ENCODE peak calls at places on chromosomes 7 and 10, in seven cellular contexts. K is right lobe of liver; C is stimulated activated CD4-positive, alpha-beta T cell treated with anti-CD3 and anti-CD28 coated beads, Interleukin-1b, Interleukin-23, amount 100 ng/mL, for 1 hour; D is fibroblast of the aortic adventitia; E is activated CD8-positive, alpha-beta memory T cell treated with anti-CD3 and anti-CD28 coated beads for 48 hours; U is substantia nigra; I is GM23248. Q is an unnamed sample.

GRCh38 chr10:6498771-6499170 is 81.3 kb downstream of the PRKCQ start:
- DNase-seq in K (no peak), C (no peak), D (no peak), E (no peak), U (no peak), I (no peak), Q (no peak)

GRCh38 chr10:2968401-2968800 is 98.9 kb upstream of the PFKP start:
- DNase-seq in K (no peak), C (no peak), D (no peak), E (no peak), U (no peak), I (peak; percentile 84), Q (no peak)

GRCh38 chr10:4595920-4596319 is 230.1 kb upstream of the AKR1E2 start:
- DNase-seq in K (no peak), C (no peak), D (peak; percentile 70), E (no peak), U (no peak), I (peak; percentile 62), Q (no peak)

GRCh38 chr10:63576501-63576900 is 55.3 kb downstream of the REEP3 start:
- DNase-seq in K (no peak), C (no peak), D (no peak), E (no peak), U (no peak), I (no peak), Q (no peak)

GRCh38 chr10:75502389-75502788 is 71.0 kb downstream of the LRMDA start:
- DNase-seq in K (no peak), C (no peak), D (no peak), E (no peak), U (no peak), I (no peak), Q (no peak)

GRCh38 chr7:27712217-27712616 is 27.7 kb upstream of the TAX1BP1 start:
- DNase-seq in K (no peak), C (no peak), D (no peak), E (no peak), U (no peak), I (no peak), Q (no peak)

GRCh38 chr7:122552769-122553168 is 146.1 kb downstream of the RNF133 start:
- DNase-seq in K (no peak), C (no peak), D (no peak), E (no peak), U (no peak), I (no peak), Q (no peak)

GRCh38 chr7:55122263-55122662 is 103.4 kb downstream of the EGFR start:
- DNase-seq in K (no peak), C (no peak), D (no peak), E (no peak), U (no peak), I (no peak), Q (no peak)

GRCh38 chr7:29424984-29425309 is 138.7 kb upstream of the PRR15 start:
- DNase-seq in K (no peak), C (no peak), D (no peak), E (no peak), U (no peak), I (no peak), Q (no peak)

GRCh38 chr10:50653758-50654157 is 30.0 kb upstream of the SGMS1 start:
- DNase-seq in K (no peak), C (no peak), D (no peak), E (no peak), U (no peak), I (no peak), Q (no peak)

GRCh38 chr7:98137826-98138151 is 31.1 kb downstream of the LMTK2 start:
- DNase-seq in K (no peak), C (no peak), D (no peak), E (no peak), U (no peak), I (no peak), Q (no peak)

Q was measured in left lobe of liver.